ENCODE peak calls at places on chromosomes 5 and 9, in nine cellular contexts. B, N, M, A, W, Y, K, J and R are unnamed samples.
A peak's percentile ranks its signal among the peaks of the same experiment; 100 is the strongest.

GRCh38 chr5:27742805-27743204 is 704.4 kb upstream of the CDH9 start:
- DNase-seq in J (no peak), W (no peak), K (no peak), A (no peak), M (no peak), B (no peak), N (no peak), Y (no peak), R (no peak)

GRCh38 chr5:87649455-87649854 is 236.7 kb upstream of the CCNH start:
- DNase-seq in M (no peak), J (no peak), A (no peak), B (no peak), N (no peak), Y (no peak), W (peak; percentile 70), K (no peak), R (no peak)

GRCh38 chr9:133522073-133522910 is 2.5 kb downstream of the MYMK start:
- DNase-seq in N (no peak), J (peak; percentile 48), Y (no peak), M (no peak), A (no peak), W (no peak), K (no peak), B (no peak), R (no peak)

GRCh38 chr9:81381694-81382093 is 307.7 kb downstream of the TLE1 start:
- DNase-seq in J (no peak), W (no peak), Y (no peak), B (no peak), A (no peak), M (no peak), N (no peak), K (no peak), R (no peak)

GRCh38 chr5:33530183-33530962 is 89.6 kb downstream of the TARS1 start:
- DNase-seq in J (no peak), M (no peak), A (peak; percentile 18), N (peak; percentile 70), W (no peak), K (no peak), Y (no peak), B (no peak), R (no peak)

GRCh38 chr9:127263664-127264063 is 910 bp upstream of the GARNL3 start:
- DNase-seq in Y (no peak), M (no peak), B (no peak), W (no peak), A (no peak), J (peak; percentile 36), K (no peak), N (no peak), R (no peak)

GRCh38 chr9:70120834-70121510 is 77.3 kb downstream of the MAMDC2 start:
- DNase-seq in M (peak; percentile 98), B (no peak), Y (peak; percentile 42), K (no peak), A (peak; percentile 12), W (peak; percentile 83), J (peak; percentile 30), N (no peak), R (no peak)

GRCh38 chr5:102865510-102866314 is 110.6 kb downstream of the PAM start:
- DNase-seq in N (peak; percentile 91), K (no peak), A (peak; percentile 92), J (peak; percentile 82), W (peak; percentile 81), M (peak; percentile 94), Y (peak; percentile 72), B (peak; percentile 86), R (no peak)

GRCh38 chr5:1292846-1293415 is 1.9 kb downstream of the TERT start:
- DNase-seq in J (no peak), Y (peak; percentile 2), W (no peak), N (no peak), B (no peak), K (peak; percentile 40), A (no peak), M (no peak), R (no peak)

GRCh38 chr5:82356808-82357671 is 78.9 kb upstream of the RPS23 start:
- DNase-seq in A (no peak), K (no peak), B (peak; percentile 98), M (peak; percentile 96), J (no peak), Y (peak; percentile 75), W (peak; percentile 97), N (peak; percentile 27), R (peak; percentile 18)

GRCh38 chr5:50963647-50964584 is 297.5 kb downstream of the PARP8 start:
- DNase-seq in J (peak; percentile 66), B (no peak), A (peak; percentile 65), W (no peak), M (no peak), K (no peak), N (peak; percentile 34), Y (peak; percentile 38), R (no peak)

GRCh38 chr9:132595319-132595718 is 12.9 kb downstream of the BARHL1 start:
- DNase-seq in Y (no peak), A (peak; percentile 42), B (no peak), K (no peak), M (no peak), W (no peak), J (no peak), N (no peak), R (no peak)

GRCh38 chr5:27702339-27702820 is 664.0 kb upstream of the CDH9 start:
- DNase-seq in B (no peak), N (peak; percentile 54), Y (peak; percentile 10), J (no peak), A (peak; percentile 72), K (no peak), W (no peak), M (no peak), R (no peak)

GRCh38 chr5:72562717-72563116 is 55.5 kb upstream of the ZNF366 start:
- DNase-seq in W (no peak), B (no peak), A (no peak), N (no peak), Y (no peak), J (no peak), M (no peak), K (no peak), R (no peak)

GRCh38 chr9:93043122-93043521 is 15.4 kb upstream of the SUSD3 start:
- DNase-seq in W (no peak), J (no peak), A (no peak), M (no peak), Y (no peak), N (no peak), K (peak; percentile 24), B (no peak), R (no peak)

GRCh38 chr5:1946776-1947175 is 64.1 kb upstream of the IRX4 start:
- DNase-seq in Y (no peak), W (no peak), B (no peak), J (no peak), N (no peak), K (no peak), A (no peak), M (no peak), R (no peak)

GRCh38 chr5:1778138-1779020 is 21.3 kb downstream of the MRPL36 start:
- DNase-seq in K (no peak), A (no peak), N (no peak), Y (no peak), B (no peak), W (no peak), M (no peak), J (no peak), R (no peak)

GRCh38 chr9:83418283-83418682 is 119.9 kb downstream of the FRMD3 start:
- DNase-seq in W (peak; percentile 14), M (no peak), K (no peak), A (no peak), B (no peak), Y (no peak), N (no peak), J (no peak), R (no peak)

DNA sequence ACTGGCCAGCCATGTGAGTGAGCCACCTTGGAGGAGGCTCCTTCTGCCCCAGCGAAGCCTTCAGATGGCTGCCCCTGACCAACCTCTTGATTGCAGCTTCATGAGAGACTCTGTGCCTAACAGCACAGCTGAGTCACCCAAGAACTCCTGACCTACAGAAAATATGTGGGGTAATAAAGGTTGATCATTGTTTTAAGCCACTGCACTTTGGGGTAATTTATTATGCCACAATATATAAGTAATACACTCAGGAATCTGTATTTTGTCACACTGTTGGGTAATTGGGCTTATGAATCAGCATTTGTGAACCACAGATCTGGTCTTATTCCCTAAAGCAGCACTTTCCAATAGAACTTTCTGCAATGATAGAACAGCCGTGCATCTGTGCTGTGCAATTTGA is 24.4 kb upstream of the VDAC1 start:
- DNase-seq in K (no peak), A (no peak), N (no peak), J (no peak), M (peak; percentile 96), Y (peak; percentile 57), B (no peak), W (peak; percentile 68), R (no peak)
- H3K4me2 ChIP-seq in K (no peak overlapping the region), A (no peak overlapping the region), N (no peak overlapping the region), J (no peak overlapping the region), M (peak overlapping the region; percentile 33), Y (no peak overlapping the region), B (peak overlapping the region; percentile 32), W (peak overlapping the region; percentile 51), R (no peak overlapping the region)

DNA sequence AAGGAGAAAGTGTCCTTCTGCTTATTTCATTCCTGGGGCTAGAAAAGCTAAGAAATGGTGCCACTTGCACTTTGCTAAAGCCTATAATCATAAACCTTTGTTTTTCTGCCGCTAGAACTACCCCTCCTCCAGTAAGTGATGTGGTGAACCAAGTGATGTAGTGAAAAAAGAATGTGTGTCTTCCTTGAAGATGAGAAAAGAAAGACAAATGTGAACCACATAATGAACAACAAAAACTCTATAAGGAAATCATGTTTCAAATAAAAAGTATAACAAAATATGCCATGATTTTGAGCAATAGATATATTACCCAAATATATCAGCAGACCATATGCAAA is 179.0 kb upstream of the SGCD start:
- DNase-seq in M (peak; percentile 64), W (no peak), K (no peak), J (no peak), N (no peak), Y (no peak), A (no peak), B (no peak), R (no peak)
- TF ChIP-seq EZH2phosphoT487 in M (no peak), W (no peak), K (no peak), J (no peak), N (no peak), Y (no peak), A (no peak), B (no peak), R (no peak)

GRCh38 chr5:177509991-177510566 is 453 bp upstream of the DOK3 start:
- DNase-seq in B (no peak), J (no peak), N (no peak), K (peak; percentile 93), Y (no peak), M (no peak), W (no peak), A (no peak), R (no peak)
- H3K4me3 ChIP-seq in B (no peak overlapping the region), J (no peak overlapping the region), N (no peak overlapping the region), K (peak overlapping the region; percentile 77), Y (no peak overlapping the region), M (no peak overlapping the region), W (no peak overlapping the region), A (no peak overlapping the region), R (peak overlapping the region; percentile 59)

GRCh38 chr9:27368317-27368985 is 71.5 kb upstream of the EQTN start:
- DNase-seq in J (no peak), B (no peak), W (no peak), A (peak; percentile 52), N (no peak), K (no peak), Y (peak; percentile 41), M (peak; percentile 26), R (no peak)
- H3K4me2 ChIP-seq in J (no peak overlapping the region), B (no peak overlapping the region), W (no peak overlapping the region), A (peak overlapping the region; percentile 58), N (peak overlapping the region; percentile 61), K (no peak overlapping the region), Y (peak overlapping the region; percentile 45), M (no peak overlapping the region), R (no peak overlapping the region)